ENCODE peak calls at places on chromosome 20, in ten cellular contexts. W, Z, O, Q, B, D, U, F, M and N are unnamed samples.

GRCh38 chr20:10637062-10637559 is 36.7 kb downstream of the JAG1 start:
- DNase-seq in U (no peak), Z (no peak), D (peak), O (no peak), W (no peak), F (no peak), Q (no peak), M (no peak), B (no peak), N (no peak)

GRCh38 chr20:34607066-34607465 is 48.5 kb downstream of the MAP1LC3A start:
- DNase-seq in F (no peak), W (no peak), U (no peak), B (no peak), Z (no peak), Q (no peak), O (no peak), M (no peak), D (no peak), N (no peak)

GRCh38 chr20:47540443-47541354 is 39.0 kb downstream of the NCOA3 start:
- DNase-seq in W (peak), D (no peak), Z (no peak), B (no peak), M (no peak), U (no peak), Q (no peak), O (peak), F (peak), N (no peak)

GRCh38 chr20:33063271-33063670 is 9.6 kb downstream of the BPIFB3 start:
- DNase-seq in Q (no peak), D (no peak), F (no peak), U (no peak), W (no peak), O (no peak), M (no peak), Z (no peak), B (no peak), N (no peak)

GRCh38 chr20:25491446-25492038 is 84.1 kb downstream of the GINS1 start:
- DNase-seq in F (no peak), W (no peak), M (no peak), U (no peak), Q (no peak), O (no peak), Z (no peak), D (no peak), B (no peak), N (no peak)

GRCh38 chr20:12090920-12091319 is 173.2 kb downstream of the BTBD3 start:
- DNase-seq in U (no peak), W (no peak), M (no peak), Z (no peak), D (no peak), F (no peak), Q (no peak), B (peak), O (peak), N (no peak)

GRCh38 chr20:40953856-40954255 is 74.8 kb upstream of the TOP1 start:
- DNase-seq in Z (no peak), M (no peak), Q (no peak), U (no peak), F (no peak), W (no peak), B (no peak), D (peak), O (no peak), N (no peak)

GRCh38 chr20:49936153-49937022 is at the start of gene RNF114:
- DNase-seq in B (peak), M (peak), Z (peak), F (peak), O (peak), Q (no peak), D (peak), W (peak), U (peak), N (peak)

GRCh38 chr20:925516-925915 is 9.4 kb upstream of the ANGPT4 start:
- DNase-seq in D (no peak), F (no peak), Z (no peak), B (no peak), Q (no peak), U (no peak), M (no peak), O (no peak), W (no peak), N (no peak)

GRCh38 chr20:37845261-37845681 is 57.7 kb upstream of the VSTM2L start:
- DNase-seq in F (no peak), M (no peak), Q (no peak), U (no peak), O (no peak), D (no peak), Z (peak), B (no peak), W (no peak), N (no peak)

GRCh38 chr20:32325706-32326506 is 32.2 kb upstream of the ASXL1 start:
- DNase-seq in M (no peak), Z (no peak), D (no peak), Q (peak), B (peak), O (no peak), F (peak), W (no peak), U (no peak), N (peak)

GRCh38 chr20:25055711-25056492 is 2.0 kb downstream of the ACSS1 start:
- DNase-seq in W (peak), O (no peak), F (no peak), Z (peak), M (no peak), B (peak), U (peak), Q (no peak), D (peak), N (peak)

GRCh38 chr20:16459019-16459700 is 114.1 kb downstream of the KIF16B start:
- DNase-seq in Q (no peak), M (no peak), B (peak), U (no peak), D (peak), Z (no peak), O (no peak), F (no peak), W (no peak), N (no peak)

GRCh38 chr20:31945319-31945718 is 6.5 kb downstream of the PDRG1 start:
- DNase-seq in Q (no peak), M (no peak), Z (no peak), B (no peak), D (no peak), F (no peak), U (no peak), O (no peak), W (no peak), N (no peak)

GRCh38 chr20:32036716-32037355 is 15.2 kb upstream of the HCK start:
- DNase-seq in D (no peak), Q (no peak), U (no peak), B (no peak), F (no peak), Z (no peak), W (no peak), M (no peak), O (no peak), N (no peak)

GRCh38 chr20:11529046-11529445 is 388.6 kb upstream of the BTBD3 start:
- DNase-seq in B (no peak), D (no peak), M (no peak), Q (no peak), F (no peak), Z (no peak), W (no peak), U (no peak), O (no peak), N (no peak)

GRCh38 chr20:15637971-15638754 is 935.1 kb downstream of the KIF16B start:
- DNase-seq in U (no peak), Z (no peak), Q (no peak), D (no peak), M (peak), W (no peak), O (no peak), F (no peak), B (peak), N (no peak)

GRCh38 chr20:38093641-38094077 is 60.1 kb downstream of the RPRD1B start:
- DNase-seq in O (no peak), B (no peak), Q (no peak), M (no peak), F (no peak), D (no peak), Z (no peak), W (no peak), U (no peak), N (no peak)

GRCh38 chr20:20594171-20594530 is 118.3 kb downstream of the RALGAPA2 start:
- DNase-seq in F (no peak), M (no peak), W (no peak), Q (no peak), Z (no peak), O (no peak), D (no peak), U (no peak), B (peak), N (no peak)

GRCh38 chr20:1505361-1505760 is 14.1 kb upstream of the SIRPB2 start:
- DNase-seq in W (no peak), F (no peak), Z (no peak), U (no peak), Q (no peak), O (no peak), B (no peak), M (no peak), D (no peak), N (no peak)

GRCh38 chr20:49801882-49802281 is 10.7 kb upstream of the SLC9A8 start:
- DNase-seq in Q (no peak), F (no peak), Z (no peak), M (no peak), W (no peak), B (no peak), U (no peak), D (no peak), O (no peak), N (no peak)

GRCh38 chr20:44465001-44465560 is 10.6 kb upstream of the TTPAL start:
- DNase-seq in F (no peak), O (no peak), B (no peak), U (no peak), Q (no peak), Z (no peak), D (no peak), M (no peak), W (no peak), N (peak)

GRCh38 chr20:53157443-53158408 is 185.6 kb downstream of the TSHZ2 start:
- DNase-seq in W (peak), F (peak), B (peak), U (peak), M (peak), O (peak), Q (peak), D (no peak), Z (no peak), N (peak)

GRCh38 chr20:24535956-24536730 is 66.7 kb downstream of the SYNDIG1 start:
- DNase-seq in W (no peak), Q (no peak), F (no peak), D (no peak), O (no peak), M (no peak), U (no peak), Z (no peak), B (no peak), N (no peak)

GRCh38 chr20:38790210-38791053 is 15.1 kb upstream of the PPP1R16B start:
- DNase-seq in Z (no peak), O (peak), D (no peak), W (peak), B (peak), U (no peak), M (no peak), Q (no peak), F (peak), N (no peak)

GRCh38 chr20:15289337-15289736 is 951.9 kb upstream of the FLRT3 start:
- DNase-seq in W (no peak), Q (no peak), B (no peak), F (no peak), M (no peak), D (no peak), Z (no peak), U (no peak), O (no peak), N (no peak)

GRCh38 chr20:7094438-7094997 is 327.0 kb downstream of the BMP2 start:
- DNase-seq in M (no peak), U (peak), D (no peak), B (peak), O (peak), Z (no peak), Q (no peak), F (peak), W (peak), N (peak)

GRCh38 chr20:20480689-20481088 is 112.8 kb downstream of the INSM1 start:
- DNase-seq in D (no peak), Q (no peak), B (no peak), M (no peak), O (peak), F (peak), W (no peak), Z (no peak), U (no peak), N (no peak)

GRCh38 chr20:24523661-24524060 is 54.2 kb downstream of the SYNDIG1 start:
- DNase-seq in Q (no peak), B (no peak), W (no peak), D (no peak), O (no peak), M (no peak), U (no peak), Z (no peak), F (no peak), N (no peak)

GRCh38 chr20:61630240-61630650 is 378.2 kb downstream of the CDH4 start:
- DNase-seq in M (no peak), Z (no peak), W (no peak), Q (no peak), F (no peak), U (no peak), D (no peak), B (no peak), O (no peak), N (no peak)

GRCh38 chr20:61803903-61804804 is 261.5 kb downstream of the TAF4 start:
- DNase-seq in D (no peak), M (no peak), B (no peak), U (no peak), O (no peak), W (no peak), Z (no peak), Q (no peak), F (no peak), N (no peak)

GRCh38 chr20:19981091-19981490 is 36.1 kb upstream of the NAA20 start:
- DNase-seq in M (no peak), Z (no peak), D (no peak), B (peak), U (no peak), O (no peak), Q (no peak), W (no peak), F (peak), N (no peak)

GRCh38 chr20:49432562-49432961 is 49.9 kb downstream of the KCNB1 start:
- DNase-seq in U (no peak), Q (no peak), B (no peak), Z (no peak), M (no peak), O (no peak), F (no peak), D (no peak), W (no peak), N (no peak)

GRCh38 chr20:37539424-37539823 is 11.7 kb upstream of the BLCAP start:
- DNase-seq in Z (no peak), M (no peak), U (peak), F (no peak), B (no peak), Q (no peak), W (no peak), D (no peak), O (no peak), N (no peak)

DNA sequence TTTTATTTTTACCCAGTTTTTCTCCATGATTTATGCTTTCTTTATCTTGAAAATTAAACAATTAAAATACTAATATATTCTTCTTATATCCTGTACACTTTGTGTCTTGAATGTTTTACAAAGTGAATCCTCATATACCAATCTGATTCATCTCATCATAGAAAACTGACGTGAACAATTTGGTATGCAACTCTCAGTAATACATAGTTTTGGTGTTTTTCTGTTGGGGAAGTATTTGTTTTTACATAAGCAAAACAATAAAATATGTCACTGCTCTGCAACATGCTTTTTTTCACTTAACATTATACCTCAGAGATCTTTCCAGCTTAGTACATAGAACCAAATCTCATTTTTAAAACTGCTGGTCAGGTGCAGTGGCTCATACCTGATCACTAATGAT is 14.7 kb downstream of the DNAAF9 start:
- DNase-seq in W (no peak), D (no peak), U (no peak), O (no peak), Q (no peak), F (no peak), Z (no peak), B (no peak), M (no peak), N (no peak)
- TF ChIP-seq CTCF in W (no peak), D (no peak), U (no peak), O (no peak), Q (no peak), F (no peak), Z (no peak), B (no peak), M (no peak), N (no peak)

GRCh38 chr20:17882065-17882833 is 86.3 kb downstream of the SNX5 start:
- DNase-seq in B (no peak), O (no peak), F (no peak), M (no peak), W (no peak), D (peak), Z (no peak), Q (no peak), U (no peak), N (no peak)

GRCh38 chr20:17884318-17885003 is 84.1 kb downstream of the SNX5 start:
- DNase-seq in B (no peak), O (no peak), D (peak), U (no peak), Q (no peak), Z (no peak), F (no peak), M (no peak), W (no peak), N (no peak)

GRCh38 chr20:17881741-17882064 is 86.9 kb downstream of the SNX5 start:
- DNase-seq in O (no peak), Z (no peak), M (no peak), U (no peak), B (no peak), Q (no peak), W (no peak), F (no peak), D (peak), N (no peak)

GRCh38 chr20:17883592-17884317 is 84.8 kb downstream of the SNX5 start:
- DNase-seq in W (no peak), M (no peak), Z (no peak), B (no peak), Q (no peak), F (no peak), O (no peak), U (no peak), D (peak), N (no peak)

GRCh38 chr20:17882834-17883591 is 85.6 kb downstream of the SNX5 start:
- DNase-seq in O (no peak), B (no peak), W (no peak), U (no peak), F (no peak), M (no peak), D (peak), Q (no peak), Z (no peak), N (no peak)
- TF ChIP-seq POLR2AphosphoS5 in O (no peak), B (no peak), W (no peak), U (no peak), F (no peak), M (no peak), D (no peak), Q (no peak), Z (no peak), N (no peak)

GRCh38 chr20:51158226-51158625 is 135.3 kb upstream of the KCNG1 start:
- DNase-seq in B (no peak), M (no peak), U (no peak), Z (no peak), O (no peak), D (no peak), F (no peak), W (no peak), Q (no peak), N (no peak)

GRCh38 chr20:51156796-51157119 is 133.9 kb upstream of the KCNG1 start:
- DNase-seq in D (no peak), U (no peak), B (no peak), Q (no peak), M (no peak), F (no peak), O (no peak), Z (no peak), W (no peak), N (no peak)

GRCh38 chr20:51153867-51154707 is 131.2 kb upstream of the KCNG1 start:
- DNase-seq in B (no peak), W (no peak), Z (no peak), U (no peak), D (no peak), Q (no peak), O (no peak), M (no peak), F (no peak), N (no peak)

GRCh38 chr20:51154708-51155690 is 132.1 kb upstream of the KCNG1 start:
- DNase-seq in Q (no peak), M (no peak), B (no peak), W (no peak), U (no peak), O (no peak), F (no peak), D (no peak), Z (no peak), N (no peak)

DNA sequence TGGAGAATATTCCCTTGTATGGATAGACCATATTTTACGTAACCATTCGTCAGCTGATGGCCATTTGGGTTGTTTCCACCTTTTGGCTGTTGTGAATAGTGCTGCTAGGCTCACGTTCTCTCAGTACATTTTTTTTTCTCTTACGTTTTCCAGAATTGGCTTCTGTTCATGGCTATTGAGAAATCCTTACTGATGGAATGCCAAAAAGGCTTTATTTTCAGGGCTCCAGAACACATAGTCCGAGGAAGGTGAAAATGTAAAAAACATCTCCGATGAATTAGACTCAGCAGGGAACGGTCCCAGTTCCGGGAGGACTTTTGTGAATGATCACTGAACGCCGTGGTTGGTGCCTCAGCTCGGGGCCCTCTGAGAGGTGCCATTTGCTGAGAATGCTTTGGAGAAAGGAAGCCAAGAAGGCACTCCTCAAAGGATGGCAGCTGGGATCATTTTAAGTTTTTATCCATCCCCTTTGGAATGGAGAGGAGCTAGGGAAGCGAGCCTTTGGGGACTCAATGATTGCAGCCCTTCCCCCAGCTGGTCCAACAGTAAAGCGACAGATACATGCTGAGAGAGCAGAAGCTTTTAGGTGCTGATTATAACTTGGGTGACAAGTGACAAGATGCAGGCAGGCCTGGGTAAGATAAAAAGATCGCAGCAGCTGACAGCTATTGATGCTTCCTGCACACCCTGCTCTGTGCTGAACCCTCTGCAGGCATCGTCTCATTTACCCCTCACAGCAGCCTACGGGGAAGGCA is 133.3 kb upstream of the KCNG1 start:
- DNase-seq in B (no peak), Q (no peak), W (no peak), D (peak), U (no peak), M (no peak), Z (no peak), F (no peak), O (no peak), N (no peak)
- TF ChIP-seq CTCF in B (no peak), Q (no peak), W (no peak), D (no peak), U (no peak), M (no peak), Z (no peak), F (no peak), O (no peak), N (no peak)

GRCh38 chr20:63239431-63239830 is 3.7 kb downstream of the BIRC7 start:
- DNase-seq in U (no peak), B (no peak), M (no peak), D (no peak), O (no peak), Q (no peak), Z (no peak), F (no peak), W (no peak), N (no peak)

GRCh38 chr20:63243604-63244247 is 8.0 kb downstream of the BIRC7 start:
- DNase-seq in U (no peak), B (no peak), Q (no peak), W (no peak), O (no peak), Z (no peak), D (no peak), F (no peak), M (no peak), N (no peak)

GRCh38 chr20:63242736-63243135 is 7.0 kb downstream of the BIRC7 start:
- DNase-seq in M (no peak), Q (no peak), O (no peak), U (no peak), F (no peak), W (no peak), D (no peak), Z (no peak), B (no peak), N (no peak)

GRCh38 chr20:63240004-63240403 is 4.3 kb downstream of the BIRC7 start:
- DNase-seq in B (no peak), O (no peak), M (no peak), W (no peak), U (no peak), Q (no peak), Z (no peak), F (no peak), D (no peak), N (no peak)

DNA sequence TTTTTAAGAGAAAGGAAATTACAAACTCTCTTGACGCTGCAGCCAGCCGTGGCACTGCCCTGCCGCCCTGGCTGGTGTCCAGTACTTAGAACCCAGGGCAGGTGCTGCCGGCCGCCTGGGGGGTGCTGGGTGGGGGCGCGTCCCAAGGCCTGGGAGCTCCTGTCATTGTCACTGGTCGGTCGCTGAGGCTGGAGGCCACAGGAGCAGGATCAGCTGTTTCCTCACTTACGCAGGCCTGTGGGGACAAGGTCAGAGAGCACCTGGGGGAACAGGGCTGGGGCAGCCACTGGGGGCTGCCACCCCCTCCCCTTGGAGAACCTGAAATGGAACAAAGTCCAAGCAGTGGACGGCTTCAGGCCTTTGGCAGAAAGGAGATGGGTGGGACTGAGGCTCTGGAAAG is 5.6 kb downstream of the BIRC7 start:
- DNase-seq in U (no peak), Z (no peak), O (no peak), W (no peak), F (no peak), M (no peak), B (peak), D (no peak), Q (no peak), N (no peak)
- TF ChIP-seq POLR2AphosphoS5 in U (no peak), Z (no peak), O (no peak), W (no peak), F (no peak), M (no peak), B (no peak), D (no peak), Q (no peak), N (no peak)